ENCODE peak calls at places on chromosomes 5 and 9, in seven cellular contexts. Z, V, Y, K, B, H and I are unnamed samples. For H3K4me1, the result is how much of the 10 kb centered on the place peaks cover.

GRCh38 chr9:130765135-130766030 is 69.7 kb upstream of the ABL1 start:
- DNase-seq in K (no peak), B (no peak), Z (no peak), V (no peak), H (no peak), Y (no peak), I (no peak)

GRCh38 chr5:8784692-8785091 is 761.2 kb downstream of the SEMA5A start:
- DNase-seq in Y (no peak), H (no peak), V (no peak), K (no peak), Z (no peak), B (no peak), I (no peak)

GRCh38 chr9:69324549-69325401 is at the start of gene ENTREP1:
- DNase-seq in V (peak), Y (peak), Z (peak), H (peak), K (peak), B (peak), I (peak)

GRCh38 chr9:115327441-115328122 is 209.6 kb upstream of the TNC start:
- DNase-seq in Y (no peak), V (no peak), K (no peak), H (no peak), B (no peak), Z (no peak), I (no peak)

GRCh38 chr5:180348316-180348715 is 4.8 kb downstream of the GFPT2 start:
- DNase-seq in K (no peak), B (peak), H (no peak), Z (no peak), Y (no peak), V (no peak), I (no peak)

GRCh38 chr9:84169240-84169639 is 171.3 kb downstream of the SLC28A3 start:
- DNase-seq in Z (no peak), K (no peak), H (no peak), Y (no peak), V (no peak), B (no peak), I (no peak)

GRCh38 chr5:43312076-43312620 is 1.1 kb downstream of the HMGCS1 start:
- DNase-seq in K (no peak), H (no peak), B (no peak), Y (no peak), Z (no peak), V (no peak), I (no peak)

GRCh38 chr9:85077954-85078353 is 408.4 kb downstream of the NTRK2 start:
- DNase-seq in H (no peak), K (no peak), Z (no peak), B (no peak), Y (no peak), V (no peak), I (no peak)

GRCh38 chr9:77304543-77304942 is 127.2 kb downstream of the VPS13A start:
- DNase-seq in B (no peak), Y (no peak), K (no peak), V (no peak), Z (no peak), H (no peak), I (no peak)

GRCh38 chr5:131795128-131795719 is 1.6 kb downstream of the FNIP1 start:
- DNase-seq in Y (no peak), K (no peak), B (no peak), H (no peak), Z (no peak), V (no peak), I (no peak)

GRCh38 chr5:89338935-89339334 is 456.0 kb upstream of the MEF2C start:
- DNase-seq in B (no peak), K (no peak), Z (no peak), H (no peak), Y (no peak), V (no peak), I (no peak)

GRCh38 chr9:35814106-35814840 is 569 bp downstream of the HINT2 start:
- DNase-seq in V (peak), H (peak), Y (no peak), K (peak), B (no peak), Z (peak), I (peak)

GRCh38 chr5:56896761-56897160 is 12.6 kb upstream of the SETD9 start:
- DNase-seq in V (no peak), Z (no peak), Y (no peak), H (no peak), K (no peak), B (no peak), I (no peak)

DNA sequence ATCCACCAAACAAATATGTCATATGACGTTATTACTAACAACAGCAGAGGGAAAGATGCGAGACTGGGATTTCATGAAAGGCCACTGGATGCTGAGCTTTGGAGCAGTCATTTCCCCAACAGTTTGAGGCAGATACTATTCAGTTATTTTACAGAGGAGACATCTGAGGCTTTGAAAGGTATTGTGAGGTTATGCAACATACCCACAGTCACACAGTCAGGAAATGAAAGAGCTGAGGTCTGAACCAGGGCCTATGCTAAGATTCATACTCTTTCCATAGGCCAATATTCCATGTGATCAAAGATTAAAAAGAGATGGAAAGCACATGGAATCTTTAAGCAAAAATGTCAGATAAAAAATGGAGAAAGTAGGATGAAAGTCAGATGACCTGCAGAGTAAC is 63.0 kb downstream of the LPAR1 start:
- DNase-seq in H (no peak), B (no peak), Y (no peak), K (no peak), V (no peak), Z (no peak), I (no peak)
- H3K4me1 ChIP-seq in H (under half), B (under half), Y (under half), K (under half), V (under half), Z (under half), I (under half)

DNA sequence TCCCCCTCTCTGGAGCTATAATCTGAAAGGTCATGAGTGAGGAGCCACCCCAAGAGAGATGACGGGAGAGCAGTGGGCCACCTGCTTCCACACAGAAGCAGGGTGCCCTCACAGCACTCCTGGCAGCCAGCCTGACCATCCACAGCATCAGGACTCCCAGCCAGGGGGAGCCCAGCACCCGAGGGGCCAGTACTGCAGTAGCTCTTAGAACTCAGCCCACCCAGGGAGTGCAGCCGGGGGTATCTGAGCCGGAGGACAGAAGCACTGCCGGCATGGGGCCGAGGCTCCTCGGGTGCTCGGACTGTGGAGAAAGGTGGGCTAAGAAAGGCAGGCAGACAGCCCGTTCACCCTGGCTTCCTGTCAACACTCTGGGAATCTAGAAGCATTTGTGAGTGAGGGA is 25.7 kb upstream of the ASPN start:
- DNase-seq in H (no peak), Y (no peak), B (no peak), V (no peak), Z (no peak), K (no peak), I (no peak)
- H3K4me1 ChIP-seq in H (under half), Y (under half), B (under half), V (under half), Z (under half), K (under half), I (under half)

GRCh38 chr9:92975452-92975770 is 28.1 kb downstream of the FGD3 start:
- DNase-seq in K (no peak), V (no peak), Z (no peak), Y (no peak), H (no peak), B (no peak), I (no peak)
- H3K4me1 ChIP-seq in K (under half), V (under half), Z (half or more), Y (under half), H (under half), B (half or more), I (under half)

DNA sequence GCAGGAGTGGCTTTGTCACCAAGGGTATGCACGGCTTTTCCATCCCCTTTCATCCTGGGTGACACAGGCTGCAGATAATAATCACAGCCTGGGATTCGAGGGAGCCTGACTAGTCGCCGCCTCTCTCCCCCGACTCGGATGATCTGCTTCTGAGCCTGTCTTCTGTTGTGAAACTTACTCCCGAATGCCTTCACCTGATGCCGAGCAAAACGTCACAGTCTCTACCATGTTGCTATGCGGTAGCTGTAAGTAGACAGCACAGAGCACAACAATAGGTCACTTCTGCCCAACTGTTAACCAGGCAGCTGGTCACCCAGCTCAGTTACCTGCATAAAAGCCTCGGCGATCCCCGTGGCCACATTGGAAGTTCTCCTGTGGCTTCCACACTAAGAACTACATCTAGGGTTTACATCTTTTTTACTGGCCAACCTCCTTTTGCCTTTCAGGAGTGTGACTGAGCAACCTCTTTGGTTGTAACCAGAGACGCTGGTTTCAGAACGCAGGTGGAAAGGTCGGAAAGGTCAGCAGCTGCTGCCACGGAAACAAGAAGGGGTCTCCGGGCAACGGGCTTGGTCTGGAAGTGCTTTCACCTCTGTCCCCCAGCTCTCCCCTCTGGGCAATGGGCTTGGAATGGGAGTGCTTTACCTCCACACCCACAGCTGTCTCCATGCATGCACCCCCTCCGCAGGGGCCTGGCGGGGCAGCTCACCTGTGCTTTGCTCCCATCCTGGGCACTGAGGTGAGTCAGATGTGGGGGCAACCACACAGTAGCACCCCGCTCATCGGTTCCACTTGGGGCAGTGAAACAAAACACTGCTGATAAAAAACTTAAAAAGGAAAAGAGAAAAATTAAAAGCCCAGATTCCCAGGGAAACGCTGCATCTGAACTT is 7.6 kb upstream of the PPP1R26 start:
- DNase-seq in Z (no peak), Y (no peak), V (no peak), K (peak), H (no peak), B (peak), I (no peak)
- H3K4me1 ChIP-seq in Z (under half), Y (under half), V (under half), K (under half), H (under half), B (under half), I (under half)

GRCh38 chr5:143064661-143065060 is 294.5 kb downstream of the ARHGAP26 start:
- DNase-seq in Y (no peak), K (no peak), Z (no peak), H (no peak), B (no peak), V (no peak), I (no peak)
- H3K4me1 ChIP-seq in Y (half or more), K (under half), Z (under half), H (under half), B (half or more), V (under half), I (half or more)

GRCh38 chr5:81853005-81853357 is 102.1 kb upstream of the SSBP2 start:
- DNase-seq in V (no peak), B (no peak), H (no peak), K (no peak), Y (no peak), Z (peak), I (no peak)

GRCh38 chr5:81852277-81853004 is 101.5 kb upstream of the SSBP2 start:
- DNase-seq in V (peak), H (no peak), Y (peak), K (peak), Z (peak), B (peak), I (peak)

GRCh38 chr5:81850494-81850893 is 99.6 kb upstream of the SSBP2 start:
- DNase-seq in B (no peak), V (no peak), K (no peak), Z (no peak), H (no peak), Y (peak), I (no peak)

GRCh38 chr5:81850932-81851331 is 100.0 kb upstream of the SSBP2 start:
- DNase-seq in K (no peak), V (no peak), H (no peak), Z (peak), Y (no peak), B (no peak), I (no peak)

DNA sequence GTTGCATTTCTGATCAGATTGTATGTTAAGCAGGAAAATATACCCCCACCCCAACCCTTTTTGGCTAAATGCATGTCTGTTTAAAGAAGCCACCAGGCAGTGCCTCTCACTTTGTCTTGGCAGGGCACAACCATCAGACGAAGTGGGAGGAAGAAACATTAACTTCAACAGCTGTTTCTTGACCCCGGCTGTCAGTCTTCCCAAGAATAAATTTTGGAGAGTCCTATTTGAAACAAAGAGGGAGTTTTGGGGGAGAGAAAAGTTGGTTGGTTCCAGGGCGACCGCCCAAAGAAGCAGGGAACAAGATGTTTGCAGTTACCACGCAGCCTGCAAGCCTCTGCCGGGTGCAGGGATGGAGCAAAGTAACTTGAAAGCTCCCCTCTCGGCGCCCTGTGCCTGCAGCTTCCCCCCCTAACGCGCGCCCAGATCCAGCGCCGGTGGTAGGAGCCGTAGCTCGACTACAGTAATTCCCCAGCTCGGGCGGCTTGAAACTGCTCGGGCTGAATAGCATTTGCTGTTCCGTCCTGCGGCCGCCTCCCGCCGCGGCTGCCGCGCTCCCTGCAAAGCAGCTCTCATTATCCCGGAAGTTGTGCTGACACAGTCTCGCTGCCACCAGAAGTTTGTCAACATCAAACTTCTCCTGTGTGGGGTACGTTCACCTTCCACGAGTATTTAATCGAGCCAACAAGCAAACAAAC is 100.7 kb upstream of the SSBP2 start:
- DNase-seq in V (peak), H (peak), B (peak), K (peak), Y (peak), Z (peak), I (peak)
- H3K4me1 ChIP-seq in V (under half), H (under half), B (under half), K (under half), Y (half or more), Z (under half), I (under half)